ENCODE peak calls at places on chromosomes 6 and 20, in five cellular contexts. G is breast epithelium, Q is body of pancreas, L is sigmoid colon, T is heart left ventricle. R is an unnamed sample.

GRCh38 chr6:147970970-147971369 is 371.7 kb upstream of the SASH1 start:
- DNase-seq in T (no peak), L (no peak), G (no peak), Q (no peak), R (no peak)

GRCh38 chr6:166862287-166862977 is 93.9 kb downstream of the RNASET2 start:
- DNase-seq in Q (no peak), G (no peak), T (peak), L (no peak), R (no peak)

GRCh38 chr6:105077592-105078463 is 102.0 kb downstream of the POPDC3 start:
- DNase-seq in G (no peak), Q (no peak), L (no peak), T (no peak), R (peak)

GRCh38 chr20:44576297-44576696 is 6.1 kb upstream of the PKIG start:
- DNase-seq in Q (no peak), L (no peak), T (no peak), G (no peak), R (peak)

GRCh38 chr6:52509281-52510212 is 67.3 kb downstream of the TRAM2 start:
- DNase-seq in G (no peak), L (no peak), Q (no peak), T (no peak), R (no peak)

GRCh38 chr6:13560651-13561044 is 13.8 kb upstream of the SIRT5 start:
- DNase-seq in G (no peak), T (no peak), Q (no peak), L (no peak), R (no peak)

GRCh38 chr20:4740774-4741431 is 19.2 kb downstream of the PRND start:
- DNase-seq in G (no peak), Q (peak), L (no peak), T (no peak), R (peak)

GRCh38 chr6:145904391-145904790 is 59.8 kb downstream of the SHPRH start:
- DNase-seq in T (no peak), G (no peak), L (no peak), Q (no peak), R (no peak)

GRCh38 chr6:105646391-105646867 is 243.5 kb upstream of the PREP start:
- DNase-seq in L (no peak), Q (no peak), G (no peak), T (no peak), R (no peak)

GRCh38 chr6:2514965-2515543 is 235.7 kb downstream of the MYLK4 start:
- DNase-seq in Q (no peak), T (no peak), G (no peak), L (no peak), R (no peak)

GRCh38 chr6:54860739-54861138 is 14.2 kb downstream of the FAM83B start:
- DNase-seq in G (no peak), T (no peak), Q (no peak), L (no peak), R (no peak)

GRCh38 chr6:14700202-14700601 is 545.7 kb upstream of the JARID2 start:
- DNase-seq in L (no peak), G (no peak), Q (no peak), T (no peak), R (no peak)

GRCh38 chr6:72950114-72950860 is 275.0 kb downstream of the KHDC1L start:
- DNase-seq in L (no peak), T (no peak), Q (no peak), G (no peak), R (no peak)

GRCh38 chr6:11007715-11008608 is 36.1 kb downstream of the ELOVL2 start:
- DNase-seq in T (no peak), L (no peak), G (no peak), Q (no peak), R (no peak)

GRCh38 chr20:8535403-8536003 is 403.4 kb downstream of the PLCB1 start:
- DNase-seq in Q (no peak), T (no peak), L (no peak), G (no peak), R (no peak)

GRCh38 chr6:144286503-144287393 is 1.6 kb downstream of the UTRN start:
- DNase-seq in G (peak), Q (peak), L (peak), T (peak), R (no peak)

DNA sequence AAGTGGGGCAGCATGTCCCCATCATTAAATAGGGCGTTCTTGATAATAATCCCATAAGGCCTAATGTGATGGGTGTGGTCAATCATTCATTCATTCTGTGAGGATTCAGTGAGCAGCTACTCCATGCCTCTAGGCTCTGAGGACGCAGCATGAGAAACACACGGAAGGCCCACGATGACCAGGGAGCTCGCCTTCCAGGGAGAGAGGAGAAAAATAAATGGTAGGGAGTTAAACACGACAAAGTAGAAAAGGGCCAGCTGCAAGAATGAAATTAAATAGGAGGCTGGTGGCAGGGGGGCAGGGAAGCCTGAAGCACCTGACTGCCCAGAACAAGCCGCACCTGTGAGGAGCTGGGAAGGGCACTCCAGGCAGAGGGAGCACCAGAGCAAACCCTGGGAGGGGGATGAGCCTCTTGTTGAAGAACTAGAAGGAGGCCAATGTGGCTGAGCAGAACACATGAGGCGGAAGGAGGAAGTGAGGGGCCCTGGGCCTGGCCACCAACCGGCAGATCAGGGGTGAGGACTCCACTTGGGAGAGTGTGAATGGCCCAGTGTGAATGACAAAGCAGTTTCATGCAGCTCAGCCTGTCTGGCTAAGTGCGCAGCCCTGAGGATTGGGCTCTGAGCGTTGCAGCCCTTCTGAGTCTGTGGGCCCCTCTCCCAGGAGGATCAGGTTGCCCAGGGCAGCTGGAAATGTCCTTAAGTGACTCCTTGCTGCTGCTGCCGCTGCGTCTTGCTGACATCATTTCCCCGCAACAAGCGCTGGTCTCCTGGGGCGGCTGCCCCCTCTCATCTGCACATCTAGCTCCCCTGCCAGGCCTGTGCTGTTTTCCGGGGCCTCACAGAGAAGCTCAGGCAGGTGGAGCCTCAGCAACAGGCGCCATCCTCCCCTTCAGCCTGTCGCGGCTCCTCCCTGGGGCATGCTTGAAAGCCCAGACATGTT is 99.9 kb downstream of the CDH26 start:
- DNase-seq in Q (no peak), G (no peak), L (peak), T (peak), R (peak)
- TF ChIP-seq POLR2A in Q (no peak), G (no peak), L (no peak), T (no peak), R (peak)

GRCh38 chr20:48194026-48194425 is 408.7 kb upstream of the SULF2 start:
- DNase-seq in L (no peak), Q (no peak), G (no peak), T (no peak), R (no peak)
- TF ChIP-seq POLR2A in L (no peak), Q (no peak), G (no peak), T (no peak), R (no peak)

DNA sequence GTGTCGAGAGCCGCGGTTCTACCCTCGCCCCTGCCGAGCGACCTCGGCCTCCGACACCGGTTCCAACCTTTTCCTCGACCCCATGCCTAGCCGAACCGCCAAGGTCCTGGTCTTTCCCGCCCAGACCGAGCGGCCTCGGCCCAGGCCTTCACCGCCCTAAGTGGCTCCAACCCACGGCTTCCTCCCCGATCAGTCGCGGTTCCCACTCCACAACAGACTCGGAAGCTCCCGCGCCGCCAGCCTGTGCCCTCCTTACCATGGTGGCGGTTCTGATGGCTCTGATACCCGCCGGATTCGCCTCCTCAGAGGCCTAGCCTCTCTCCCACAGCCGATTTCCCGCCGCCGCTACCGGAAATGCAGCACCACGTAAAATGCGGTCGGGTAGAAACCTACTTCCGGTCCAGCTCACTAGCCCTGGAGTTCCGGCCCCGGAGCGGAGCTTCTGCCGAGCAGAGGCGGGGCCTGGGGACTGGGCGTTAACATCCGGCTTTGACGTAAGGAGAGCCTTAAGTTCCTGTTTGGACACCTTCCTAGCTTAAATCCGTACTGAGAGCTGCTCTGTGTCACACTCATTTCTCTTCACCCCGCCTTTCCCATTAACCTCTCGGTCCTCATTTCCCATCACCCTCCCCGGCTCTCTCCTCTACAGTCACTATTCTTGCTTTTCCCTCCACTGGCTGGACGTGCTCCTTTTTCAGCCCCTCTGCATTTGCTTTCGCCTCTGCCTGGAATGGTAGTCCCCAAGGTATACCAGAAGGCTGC is at the start of gene SNRPB:
- DNase-seq in L (peak), T (peak), Q (peak), G (peak), R (peak)
- TF ChIP-seq POLR2A in L (peak), T (peak), Q (peak), G (peak), R (peak)

DNA sequence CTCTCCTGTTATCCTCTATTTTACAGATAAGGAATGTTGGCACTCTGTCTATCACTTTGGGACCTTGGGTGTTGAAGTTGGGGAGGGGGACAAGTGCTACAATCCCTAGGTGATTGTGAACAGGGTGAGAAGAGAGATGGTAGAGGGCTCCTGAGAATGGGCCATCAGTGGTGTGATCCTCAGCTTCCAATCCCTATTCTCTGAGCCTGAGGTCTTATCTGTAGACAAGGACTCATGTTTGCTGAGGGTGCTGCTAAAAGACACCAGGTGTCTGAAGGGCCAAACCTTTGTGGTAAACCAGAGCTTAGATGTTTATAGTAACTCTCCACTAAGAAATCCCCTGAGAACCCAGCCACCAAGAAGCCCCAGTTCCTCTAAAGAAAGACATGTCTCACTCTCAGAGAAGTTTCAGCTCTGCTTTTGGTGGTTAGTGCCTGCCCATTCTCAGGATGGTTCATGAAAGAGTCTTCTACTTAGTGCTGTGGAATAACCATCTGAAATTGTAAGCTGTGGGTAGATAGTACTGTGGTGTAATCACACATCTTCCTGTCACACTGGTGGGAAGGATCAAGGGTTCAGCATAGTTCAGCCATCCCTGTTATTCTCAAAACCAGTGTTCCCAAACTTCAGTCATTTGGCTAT is 58.2 kb upstream of the IL20RA start:
- DNase-seq in G (no peak), L (no peak), T (no peak), Q (no peak), R (no peak)
- TF ChIP-seq POLR2A in G (no peak), L (no peak), T (no peak), Q (no peak), R (no peak)

GRCh38 chr6:37103169-37104039 is 66.5 kb upstream of the PIM1 start:
- DNase-seq in T (peak), Q (peak), L (peak), G (no peak), R (peak)

GRCh38 chr6:37101991-37102298 is 68.0 kb upstream of the PIM1 start:
- DNase-seq in T (no peak), Q (no peak), L (no peak), G (no peak), R (no peak)

GRCh38 chr6:37104935-37105781 is 64.8 kb upstream of the PIM1 start:
- DNase-seq in L (no peak), T (no peak), Q (no peak), G (no peak), R (peak)

GRCh38 chr6:37100740-37101139 is 69.2 kb upstream of the PIM1 start:
- DNase-seq in Q (no peak), L (no peak), G (no peak), T (no peak), R (no peak)

DNA sequence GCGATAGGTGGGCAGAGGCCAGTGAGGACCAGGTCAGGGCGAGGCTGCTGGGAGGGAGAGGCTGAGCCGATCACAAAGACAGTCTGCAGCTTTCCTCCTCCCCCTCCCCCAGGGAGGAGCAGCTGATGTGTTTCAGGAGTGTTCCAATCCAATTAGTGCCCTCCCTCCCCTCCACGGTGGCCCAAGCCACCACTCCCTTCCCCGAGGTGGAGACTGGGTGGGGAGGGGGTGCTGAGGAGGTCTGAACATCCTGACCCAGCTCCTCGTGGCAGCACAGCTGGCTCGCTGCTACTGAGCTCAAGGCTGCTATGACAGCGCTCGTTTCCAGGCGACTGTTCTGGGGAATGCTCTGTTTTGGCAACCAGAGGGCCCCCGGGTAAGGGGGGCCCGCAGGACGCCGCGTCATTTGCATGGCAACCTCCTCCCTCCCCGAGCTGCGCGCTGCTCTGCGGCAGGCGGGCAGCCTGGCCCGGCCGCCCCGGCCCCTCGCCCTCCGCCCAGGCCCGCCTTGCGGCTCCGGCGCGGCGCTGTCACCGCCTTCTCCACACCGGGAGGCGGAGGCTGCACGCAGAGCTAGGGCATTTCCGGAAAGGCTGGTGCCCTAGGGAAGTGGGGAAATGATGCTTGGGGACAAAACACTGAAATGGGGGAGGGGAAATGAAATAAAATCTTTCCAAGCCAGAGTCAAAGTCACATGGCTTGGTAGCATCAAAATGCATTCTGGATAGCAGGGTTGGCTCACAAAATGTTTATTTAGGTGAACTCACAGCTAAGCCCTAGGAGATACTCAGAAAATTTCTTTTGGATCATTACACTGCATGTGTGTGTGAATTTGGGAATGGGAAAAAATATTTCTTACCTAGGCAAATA is 67.4 kb upstream of the PIM1 start:
- DNase-seq in G (peak), Q (peak), L (peak), T (peak), R (peak)
- TF ChIP-seq POLR2A in G (no peak), Q (peak), L (no peak), T (peak), R (peak)

GRCh38 chr6:31814677-31815024 is 432 bp downstream of the HSPA1L start:
- DNase-seq in L (peak), Q (peak), G (peak), T (peak), R (peak)
- TF ChIP-seq POLR2A in L (peak), Q (no peak), G (peak), T (peak), R (no peak)

GRCh38 chr6:28225056-28225834 is at the start of gene ZSCAN9:
- DNase-seq in T (peak), Q (peak), G (peak), L (peak), R (peak)
- TF ChIP-seq POLR2A in T (no peak), Q (peak), G (no peak), L (no peak), R (peak)

DNA sequence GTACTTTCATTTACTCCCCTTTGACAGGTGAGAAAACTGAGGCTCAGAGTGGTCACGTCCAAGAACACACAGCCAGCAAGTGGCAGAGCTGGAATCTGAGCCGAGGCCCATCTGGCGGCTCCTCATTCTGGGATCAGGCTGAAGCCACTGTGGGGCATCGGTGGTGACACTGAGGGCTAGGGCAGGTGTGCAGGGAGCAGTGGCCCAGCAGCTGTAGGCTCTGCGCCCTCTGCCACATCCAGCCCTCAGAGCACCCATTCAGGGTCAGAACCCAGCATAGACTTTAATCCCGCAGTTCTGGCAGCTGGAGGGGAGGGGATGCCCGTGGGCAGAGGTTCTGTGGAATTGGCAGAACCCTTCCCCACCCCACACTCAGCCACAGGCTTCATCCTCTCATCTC is 210.3 kb downstream of the PREX1 start:
- DNase-seq in G (no peak), L (no peak), Q (no peak), T (no peak), R (no peak)
- TF ChIP-seq POLR2A in G (no peak), L (no peak), Q (no peak), T (no peak), R (no peak)

GRCh38 chr6:26331809-26332226 is 33.2 kb upstream of the BTN3A2 start:
- DNase-seq in Q (no peak), T (no peak), G (no peak), L (no peak), R (peak)

GRCh38 chr6:26330835-26331808 is 33.9 kb upstream of the BTN3A2 start:
- DNase-seq in L (no peak), T (no peak), Q (no peak), G (no peak), R (no peak)

GRCh38 chr6:26327450-26328264 is 37.3 kb upstream of the BTN3A2 start:
- DNase-seq in G (no peak), L (no peak), Q (no peak), T (no peak), R (peak)

GRCh38 chr6:26329763-26330511 is 35.1 kb upstream of the BTN3A2 start:
- DNase-seq in Q (no peak), G (no peak), L (no peak), T (no peak), R (peak)

GRCh38 chr6:26328265-26328844 is 36.6 kb upstream of the BTN3A2 start:
- DNase-seq in G (no peak), L (no peak), Q (no peak), T (no peak), R (no peak)
- TF ChIP-seq POLR2A in G (no peak), L (no peak), Q (no peak), T (no peak), R (no peak)

GRCh38 chr20:24245093-24245492 is 224.3 kb upstream of the SYNDIG1 start:
- DNase-seq in T (no peak), L (no peak), Q (no peak), G (no peak), R (no peak)

GRCh38 chr20:24236963-24237362 is 232.5 kb upstream of the SYNDIG1 start:
- DNase-seq in Q (no peak), L (no peak), T (no peak), G (no peak), R (no peak)

GRCh38 chr20:24241466-24241865 is 228.0 kb upstream of the SYNDIG1 start:
- DNase-seq in L (no peak), Q (no peak), T (no peak), G (no peak), R (no peak)

DNA sequence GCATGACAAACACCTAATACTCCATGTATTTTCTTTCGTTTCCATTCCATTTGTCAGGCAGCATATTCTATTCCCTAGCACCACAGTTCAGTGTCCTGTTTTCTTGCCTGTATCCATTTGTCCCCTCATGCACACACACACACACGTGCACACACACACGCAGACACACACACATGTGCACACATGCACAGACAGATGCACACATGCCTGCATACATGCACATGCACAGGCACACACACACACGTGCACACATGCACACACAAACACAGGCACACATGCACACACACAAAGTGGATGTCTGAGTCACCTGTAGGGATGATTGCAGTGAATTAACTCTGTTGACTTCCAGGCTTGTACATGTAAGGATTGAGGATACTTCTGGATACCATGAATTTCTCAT is 226.7 kb upstream of the SYNDIG1 start:
- DNase-seq in G (no peak), T (no peak), L (no peak), Q (no peak), R (no peak)
- TF ChIP-seq POLR2A in G (no peak), T (no peak), L (no peak), Q (no peak), R (no peak)

R was measured in erythroblast.